ENCODE peak calls at places on chromosomes 16 and 17, in five cellular contexts. W, N, P, R and J are unnamed samples.

GRCh38 chr17:50935201-50936124 is 69.3 kb upstream of the TOB1 start:
- DNase-seq in W (no peak), N (peak), P (no peak), R (peak), J (peak)

GRCh38 chr17:47277921-47278320 is 24.3 kb downstream of the ITGB3 start:
- DNase-seq in W (no peak), N (no peak), P (no peak), R (no peak), J (no peak)

GRCh38 chr16:2856061-2856670 is 1.8 kb downstream of the PRSS22 start:
- DNase-seq in W (no peak), N (peak), P (peak), R (peak), J (no peak)

GRCh38 chr16:70691223-70692129 is 5.6 kb upstream of the MTSS2 start:
- DNase-seq in W (no peak), N (peak), P (no peak), R (no peak), J (no peak)

GRCh38 chr16:63066552-63066951 is 1030.3 kb upstream of the CDH8 start:
- DNase-seq in W (no peak), N (peak), P (no peak), R (no peak), J (no peak)

GRCh38 chr16:46986896-46987295 is 13.4 kb upstream of the DNAJA2 start:
- DNase-seq in W (no peak), N (no peak), P (no peak), R (no peak), J (no peak)

GRCh38 chr16:188674-189073 is 8.4 kb downstream of the HBQ1 start:
- DNase-seq in W (peak), N (no peak), P (no peak), R (no peak), J (no peak)

GRCh38 chr17:80252871-80253270 is 7.8 kb upstream of the RNF213 start:
- DNase-seq in W (peak), N (peak), P (peak), R (peak), J (peak)

GRCh38 chr16:88977845-88978607 is 1.0 kb upstream of the CBFA2T3 start:
- DNase-seq in W (no peak), N (no peak), P (no peak), R (no peak), J (no peak)

GRCh38 chr16:65909310-65910050 is 457.0 kb upstream of the CDH5 start:
- DNase-seq in W (no peak), N (no peak), P (no peak), R (peak), J (no peak)

GRCh38 chr17:38465420-38466345 is 37.4 kb downstream of the ARHGAP23 start:
- DNase-seq in W (no peak), N (peak), P (no peak), R (peak), J (peak)

GRCh38 chr17:34155947-34156346 is 99.1 kb upstream of the CCL2 start:
- DNase-seq in W (no peak), N (no peak), P (no peak), R (no peak), J (no peak)

GRCh38 chr16:85569615-85570212 is 43.4 kb upstream of the GSE1 start:
- DNase-seq in W (no peak), N (no peak), P (peak), R (peak), J (no peak)

GRCh38 chr17:43330876-43331639 is 67.7 kb upstream of the ARL4D start:
- DNase-seq in W (no peak), N (peak), P (no peak), R (no peak), J (no peak)

GRCh38 chr16:54939537-54940278 is 9.0 kb downstream of the IRX5 start:
- DNase-seq in W (no peak), N (no peak), P (peak), R (no peak), J (no peak)

GRCh38 chr16:72210571-72210970 is 38.6 kb upstream of the PMFBP1 start:
- DNase-seq in W (no peak), N (no peak), P (no peak), R (no peak), J (no peak)

GRCh38 chr16:10558746-10559641 is 21.4 kb downstream of the EMP2 start:
- DNase-seq in W (no peak), N (no peak), P (no peak), R (peak), J (peak)

GRCh38 chr17:8861482-8862181 is 5.8 kb downstream of the PIK3R6 start:
- DNase-seq in W (no peak), N (no peak), P (peak), R (no peak), J (no peak)

GRCh38 chr17:65531508-65532431 is 29.7 kb downstream of the AXIN2 start:
- DNase-seq in W (no peak), N (no peak), P (no peak), R (no peak), J (no peak)

GRCh38 chr16:57809843-57810196 is 7.5 kb upstream of the KIFC3 start:
- DNase-seq in W (no peak), N (no peak), P (no peak), R (no peak), J (no peak)

DNA sequence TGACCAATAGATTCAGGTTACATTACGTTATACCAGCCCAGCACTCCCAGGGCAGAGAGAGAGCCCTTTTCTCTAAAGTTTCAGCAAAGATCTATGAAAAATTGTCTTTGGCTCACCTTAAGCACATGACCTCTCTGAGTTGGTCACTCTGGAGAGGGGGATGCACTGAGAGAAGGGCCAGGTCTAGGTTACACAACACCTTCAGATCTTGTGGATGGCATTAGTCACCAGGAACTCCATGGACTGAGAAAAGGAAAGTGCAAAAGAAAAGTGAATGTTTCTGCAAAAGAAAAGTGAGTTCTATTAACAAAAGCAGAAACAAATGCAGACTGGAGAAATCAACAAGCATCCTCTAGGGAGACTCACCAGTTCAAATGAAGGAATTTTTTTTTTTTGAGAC is 253.3 kb upstream of the SALL1 start:
- DNase-seq in W (no peak), N (no peak), P (no peak), R (peak), J (no peak)
- H3K27ac ChIP-seq in W (no peak), N (peak), P (no peak), R (no peak), J (no peak)

GRCh38 chr17:76427457-76428231 is 25.3 kb downstream of the UBE2O start:
- DNase-seq in W (no peak), N (no peak), P (no peak), R (no peak), J (no peak)

GRCh38 chr17:76422860-76423259 is 30.1 kb downstream of the UBE2O start:
- DNase-seq in W (no peak), N (no peak), P (no peak), R (no peak), J (no peak)

GRCh38 chr17:76422406-76422805 is 30.5 kb downstream of the UBE2O start:
- DNase-seq in W (no peak), N (no peak), P (no peak), R (no peak), J (no peak)

GRCh38 chr17:76428511-76428910 is 24.4 kb downstream of the UBE2O start:
- DNase-seq in W (no peak), N (no peak), P (no peak), R (no peak), J (no peak)

DNA sequence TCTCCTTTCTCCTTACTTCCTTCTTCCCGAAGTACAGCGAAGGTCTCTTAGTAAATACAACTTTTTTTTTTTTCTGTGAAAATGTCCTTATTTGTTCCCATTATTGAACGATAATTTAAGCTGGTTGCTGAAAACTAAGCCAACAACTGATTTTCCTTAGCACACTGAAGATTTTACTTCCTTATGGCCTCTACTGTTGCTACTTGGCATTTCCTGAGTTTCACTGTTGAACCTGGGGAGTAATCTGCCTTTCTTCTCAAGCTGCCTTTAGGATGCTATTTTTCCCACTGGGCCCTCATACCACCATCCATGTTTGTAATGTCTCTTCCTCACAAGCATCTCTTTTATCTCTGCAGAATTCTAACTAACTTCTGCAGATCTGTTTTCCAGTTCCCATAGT is 26.1 kb downstream of the UBE2O start:
- DNase-seq in W (no peak), N (no peak), P (no peak), R (no peak), J (no peak)
- H3K27ac ChIP-seq in W (no peak), N (no peak), P (no peak), R (no peak), J (no peak)

GRCh38 chr17:69762766-69763165 is 312.3 kb upstream of the KCNJ16 start:
- DNase-seq in W (no peak), N (no peak), P (no peak), R (no peak), J (no peak)

GRCh38 chr17:69761767-69762321 is 313.2 kb upstream of the KCNJ16 start:
- DNase-seq in W (no peak), N (peak), P (no peak), R (peak), J (no peak)

GRCh38 chr17:69762359-69762758 is 312.7 kb upstream of the KCNJ16 start:
- DNase-seq in W (no peak), N (peak), P (no peak), R (no peak), J (no peak)

GRCh38 chr17:69764137-69764536 is 310.9 kb upstream of the KCNJ16 start:
- DNase-seq in W (no peak), N (no peak), P (no peak), R (peak), J (no peak)

GRCh38 chr17:69763503-69763902 is 311.5 kb upstream of the KCNJ16 start:
- DNase-seq in W (no peak), N (no peak), P (no peak), R (peak), J (no peak)
- H3K27ac ChIP-seq in W (no peak), N (peak), P (no peak), R (peak), J (no peak)

DNA sequence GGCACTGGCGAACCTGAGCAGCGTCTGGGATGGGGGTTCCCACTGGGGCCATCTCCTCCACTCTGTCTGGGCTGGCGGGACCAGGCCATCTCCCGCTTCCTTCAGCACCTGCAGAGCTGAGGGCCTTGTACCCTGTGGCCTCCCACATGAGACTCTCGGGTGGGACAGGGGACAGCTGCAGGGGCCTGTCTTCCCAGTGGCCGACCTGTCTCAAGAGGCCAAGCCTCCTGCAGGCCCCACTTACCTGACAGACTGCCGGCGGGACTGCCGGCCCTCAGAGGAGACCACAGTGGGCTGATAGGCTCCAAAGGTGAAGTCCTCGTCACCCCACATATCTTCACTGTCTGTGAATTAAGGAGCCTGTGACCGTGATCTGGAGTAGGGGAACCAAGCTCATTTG is 15.7 kb downstream of the FBF1 start:
- DNase-seq in W (no peak), N (no peak), P (no peak), R (no peak), J (no peak)
- H3K27ac ChIP-seq in W (no peak), N (no peak), P (no peak), R (no peak), J (no peak)

GRCh38 chr17:915416-916201 is 64.0 kb downstream of the NXN start:
- DNase-seq in W (no peak), N (no peak), P (no peak), R (peak), J (peak)
- H3K27ac ChIP-seq in W (no peak), N (no peak), P (peak), R (peak), J (peak)

GRCh38 chr16:67428146-67428731 is 2.7 kb upstream of the HSD11B2 start:
- DNase-seq in W (peak), N (peak), P (peak), R (peak), J (peak)
- H3K27ac ChIP-seq in W (no peak), N (no peak), P (no peak), R (no peak), J (peak)

GRCh38 chr17:20926532-20926931 is 116.3 kb downstream of the USP22 start:
- DNase-seq in W (no peak), N (no peak), P (no peak), R (no peak), J (no peak)

GRCh38 chr17:20924306-20924705 is 118.5 kb downstream of the USP22 start:
- DNase-seq in W (no peak), N (no peak), P (no peak), R (no peak), J (no peak)

GRCh38 chr17:20927586-20927985 is 115.2 kb downstream of the USP22 start:
- DNase-seq in W (no peak), N (no peak), P (no peak), R (no peak), J (no peak)

GRCh38 chr17:20925954-20926353 is 116.9 kb downstream of the USP22 start:
- DNase-seq in W (no peak), N (no peak), P (no peak), R (no peak), J (no peak)

GRCh38 chr17:20925091-20925490 is 117.7 kb downstream of the USP22 start:
- DNase-seq in W (no peak), N (no peak), P (no peak), R (peak), J (no peak)
- H3K27ac ChIP-seq in W (no peak), N (no peak), P (no peak), R (no peak), J (no peak)